ENCODE peak calls at places on chromosomes 16 and 17, in six cellular contexts. Y, C, S, R, B and O are unnamed samples.

GRCh38 chr17:36705651-36706436 is 104.5 kb downstream of the MRM1 start:
- DNase-seq in S (peak), C (peak), Y (peak), R (peak), B (peak), O (peak)

GRCh38 chr16:88611220-88611821 is 27.1 kb upstream of the IL17C start:
- DNase-seq in B (no peak), C (no peak), R (peak), S (no peak), Y (no peak), O (no peak)

GRCh38 chr16:29011112-29011511 is 26.3 kb downstream of the LAT start:
- DNase-seq in Y (no peak), B (no peak), S (no peak), R (peak), C (no peak), O (no peak)

GRCh38 chr17:12512712-12513355 is 152.9 kb upstream of the MYOCD start:
- DNase-seq in R (no peak), Y (no peak), S (no peak), B (peak), C (peak), O (peak)

GRCh38 chr17:13067629-13068303 is 49.9 kb upstream of the ELAC2 start:
- DNase-seq in R (no peak), B (peak), Y (no peak), C (no peak), S (no peak), O (no peak)

GRCh38 chr17:16338391-16338790 is 14.9 kb downstream of the CENPV start:
- DNase-seq in Y (no peak), B (no peak), C (no peak), S (no peak), R (no peak), O (no peak)

GRCh38 chr17:41919840-41920579 is 1.3 kb upstream of the ACLY start:
- DNase-seq in R (peak), S (no peak), B (peak), C (peak), Y (no peak), O (no peak)

GRCh38 chr17:79053251-79053925 is 21.2 kb upstream of the ENGASE start:
- DNase-seq in B (peak), S (no peak), C (no peak), Y (no peak), R (no peak), O (peak)

GRCh38 chr17:79874329-79874981 is 35.2 kb upstream of the CBX4 start:
- DNase-seq in C (peak), Y (peak), R (peak), B (peak), S (peak), O (peak)

GRCh38 chr17:55402374-55402773 is 19.3 kb downstream of the MMD start:
- DNase-seq in B (peak), R (no peak), C (no peak), S (no peak), Y (no peak), O (peak)

GRCh38 chr17:27623578-27623977 is 7.4 kb upstream of the LGALS9 start:
- DNase-seq in R (no peak), S (no peak), Y (no peak), B (no peak), C (no peak), O (no peak)

GRCh38 chr16:18984425-18985005 is 781 bp downstream of the TMC7 start:
- DNase-seq in R (no peak), C (no peak), S (no peak), B (no peak), Y (no peak), O (no peak)

GRCh38 chr17:794876-795275 is 12.7 kb downstream of the MRM3 start:
- DNase-seq in S (peak), Y (peak), R (peak), C (peak), B (peak), O (peak)

GRCh38 chr17:58172369-58173071 is 5.7 kb downstream of the OR4D2 start:
- DNase-seq in R (peak), C (peak), S (no peak), B (peak), Y (no peak), O (no peak)

GRCh38 chr16:25078386-25078978 is 33.1 kb upstream of the LCMT1 start:
- DNase-seq in Y (no peak), S (no peak), B (no peak), C (no peak), R (no peak), O (no peak)

GRCh38 chr17:80426671-80427326 is 11.8 kb downstream of the ENDOV start:
- DNase-seq in S (peak), B (peak), C (peak), Y (peak), R (peak), O (peak)

GRCh38 chr16:55329791-55330190 is 5.8 kb downstream of the IRX6 start:
- DNase-seq in S (no peak), R (peak), C (no peak), Y (no peak), B (no peak), O (no peak)

DNA sequence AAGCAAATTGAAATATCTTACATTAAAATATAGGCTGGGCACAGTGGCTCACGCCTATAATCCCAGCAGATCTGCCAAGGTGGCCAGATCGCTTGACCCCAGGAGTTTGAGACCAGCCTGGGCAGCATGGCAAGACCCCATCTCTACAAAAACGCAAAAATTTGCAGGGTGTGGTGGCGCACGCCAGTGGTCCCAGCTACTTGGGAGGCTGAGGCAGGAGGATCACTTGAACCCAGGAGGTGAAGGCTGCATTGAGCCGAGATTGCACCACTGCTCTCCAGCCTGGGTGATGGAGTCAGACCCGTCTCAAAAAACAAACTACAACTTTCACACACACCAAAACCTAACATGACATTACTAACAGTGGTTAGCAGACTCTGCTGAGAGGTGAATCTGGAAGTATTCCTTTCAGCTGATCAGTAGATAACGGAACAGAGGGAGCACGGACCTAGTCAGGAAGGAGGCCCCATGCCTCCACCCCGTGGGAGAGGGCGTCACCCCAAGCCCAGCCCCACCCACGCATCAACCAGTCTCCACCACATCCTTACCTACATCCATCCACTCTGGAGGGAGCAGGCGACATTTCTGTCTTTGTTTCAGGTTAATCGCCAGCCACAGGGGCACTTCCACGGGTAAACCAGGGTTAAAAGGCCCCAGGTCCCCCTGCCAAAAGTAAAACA is 1.7 kb downstream of the GINS2 start:
- DNase-seq in R (no peak), Y (no peak), B (no peak), S (no peak), C (no peak), O (no peak)
- H3K4me3 ChIP-seq in R (peak), Y (no peak), B (no peak), S (no peak), C (no peak), O (no peak)

GRCh38 chr17:43479948-43480347 is 3.8 kb upstream of the DHX8 start:
- DNase-seq in B (no peak), C (no peak), R (no peak), S (no peak), Y (no peak), O (no peak)

GRCh38 chr17:43475494-43476089 is 8.2 kb upstream of the DHX8 start:
- DNase-seq in C (no peak), B (no peak), S (no peak), Y (no peak), R (no peak), O (no peak)

GRCh38 chr17:43482103-43483012 is 1.4 kb upstream of the DHX8 start:
- DNase-seq in R (no peak), C (no peak), Y (no peak), B (no peak), S (no peak), O (no peak)

GRCh38 chr17:43483674-43484551 is at the start of gene DHX8:
- DNase-seq in S (peak), C (peak), R (peak), B (peak), Y (peak), O (peak)

DNA sequence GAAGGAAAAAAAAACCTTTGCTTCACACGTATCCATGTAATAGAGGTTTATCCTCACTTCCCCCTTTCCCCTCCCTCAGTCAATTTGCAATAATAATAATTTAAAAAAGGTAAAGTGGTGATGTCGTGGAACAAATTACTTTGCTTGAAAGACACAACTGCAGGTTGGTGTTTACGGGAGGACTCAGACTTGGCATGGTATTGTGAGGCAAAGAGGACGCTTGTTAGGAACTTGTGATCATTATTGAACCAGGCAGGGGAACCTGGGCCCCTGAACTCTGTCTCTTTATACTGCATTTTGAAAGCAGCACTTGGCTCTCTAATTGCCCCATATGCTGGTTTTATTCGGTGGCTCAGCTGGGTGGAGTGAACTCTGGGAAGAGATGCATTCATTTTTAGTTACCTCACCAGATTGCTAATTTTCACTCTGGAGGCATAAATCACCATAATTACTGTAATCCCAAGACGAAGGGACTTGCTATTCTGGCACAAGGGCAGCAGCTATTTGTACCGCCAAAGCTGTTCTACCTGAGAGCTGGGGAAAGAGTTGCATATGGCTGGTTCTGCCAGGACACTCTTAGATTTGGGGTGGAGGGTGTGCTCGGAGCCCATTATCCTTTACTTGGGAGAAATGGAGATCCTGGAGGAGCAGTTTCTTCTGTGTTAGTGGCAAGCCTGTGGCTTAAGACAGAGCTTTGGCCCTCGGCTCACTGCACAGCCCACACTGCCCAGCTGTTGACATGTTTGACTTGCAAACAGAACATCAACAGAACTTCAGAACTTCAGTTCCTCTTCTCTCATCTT is 5.7 kb upstream of the DHX8 start:
- DNase-seq in Y (no peak), S (peak), B (peak), C (no peak), R (no peak), O (no peak)
- H2AFZ ChIP-seq in Y (no peak), S (peak), B (peak), C (peak), R (peak), O (peak)

GRCh38 chr17:17724307-17724921 is 43.2 kb downstream of the RAI1 start:
- DNase-seq in B (peak), Y (peak), R (peak), S (peak), C (peak), O (peak)

GRCh38 chr17:17723354-17724261 is 42.4 kb downstream of the RAI1 start:
- DNase-seq in Y (peak), B (peak), S (peak), C (peak), R (peak), O (peak)

GRCh38 chr17:17721140-17721668 is 39.9 kb downstream of the RAI1 start:
- DNase-seq in R (no peak), C (no peak), Y (no peak), S (no peak), B (no peak), O (no peak)

GRCh38 chr17:17722081-17722905 is 41.0 kb downstream of the RAI1 start:
- DNase-seq in S (no peak), B (peak), R (peak), Y (no peak), C (no peak), O (peak)

GRCh38 chr17:17722906-17723353 is 41.7 kb downstream of the RAI1 start:
- DNase-seq in R (no peak), B (no peak), C (no peak), Y (no peak), S (no peak), O (no peak)
- TF ChIP-seq EZH2 in R (peak), B (no peak), C (no peak), Y (no peak), S (no peak), O (no peak)

GRCh38 chr17:65627892-65628622 is 66.6 kb upstream of the AXIN2 start:
- DNase-seq in S (peak), C (peak), Y (no peak), R (no peak), B (peak), O (peak)
- H3K4me3 ChIP-seq in S (no peak), C (no peak), Y (no peak), R (no peak), B (no peak), O (no peak)

GRCh38 chr16:49658066-49658465 is 197.8 kb downstream of the ZNF423 start:
- DNase-seq in R (no peak), B (no peak), Y (no peak), S (no peak), C (no peak), O (no peak)

GRCh38 chr16:49659356-49659755 is 196.6 kb downstream of the ZNF423 start:
- DNase-seq in B (no peak), S (peak), C (no peak), Y (no peak), R (no peak), O (no peak)

GRCh38 chr16:49660647-49661046 is 195.3 kb downstream of the ZNF423 start:
- DNase-seq in B (no peak), S (no peak), R (no peak), Y (no peak), C (no peak), O (no peak)

GRCh38 chr16:49661465-49662187 is 194.3 kb downstream of the ZNF423 start:
- DNase-seq in B (no peak), R (no peak), S (no peak), C (no peak), Y (no peak), O (peak)

GRCh38 chr16:49658491-49658890 is 197.4 kb downstream of the ZNF423 start:
- DNase-seq in B (no peak), Y (no peak), R (no peak), C (no peak), S (no peak), O (no peak)
- H2AFZ ChIP-seq in B (no peak), Y (no peak), R (no peak), C (no peak), S (no peak), O (no peak)